ENCODE peak calls at places on chromosome 11, in five cellular contexts. Y is CD4-positive, alpha-beta memory T cell; I is IMR-90; F is neuronal stem cell; N is fibroblast of lung. H is an unnamed sample. For H3K36me3, the result is how much of the 10 kb centered on the place peaks cover.

GRCh38 chr11:130633466-130633865 is 185.0 kb downstream of the ADAMTS15 start:
- DNase-seq in Y (no peak), N (peak), I (peak), F (no peak), H (no peak)

GRCh38 chr11:106391771-106392412 is 314.4 kb downstream of the AASDHPPT start:
- DNase-seq in I (peak), N (peak), F (no peak), Y (no peak), H (no peak)

GRCh38 chr11:67195971-67196418 is 70.3 kb upstream of the GRK2 start:
- DNase-seq in I (peak), F (no peak), Y (no peak), N (peak), H (no peak)

GRCh38 chr11:65446446-65447277 is 24.1 kb downstream of the NEAT1 start:
- DNase-seq in Y (no peak), F (no peak), I (peak), N (peak), H (peak)

GRCh38 chr11:73876424-73877300 is at the start of the genes COA4 and PAAF1:
- DNase-seq in F (peak), N (peak), I (peak), Y (peak), H (peak)

GRCh38 chr11:64358907-64359711 is at the start of gene RPS6KA4:
- DNase-seq in Y (peak), N (peak), F (peak), I (peak), H (peak)

GRCh38 chr11:96211433-96211832 is 131.6 kb downstream of the MAML2 start:
- DNase-seq in I (no peak), Y (no peak), F (no peak), N (no peak), H (no peak)

GRCh38 chr11:115201121-115201792 is 303.0 kb downstream of the CADM1 start:
- DNase-seq in N (peak), I (peak), F (no peak), Y (no peak), H (no peak)

GRCh38 chr11:72678524-72678923 is 4.3 kb upstream of the PDE2A start:
- DNase-seq in Y (no peak), N (no peak), I (no peak), F (no peak), H (no peak)

GRCh38 chr11:92224394-92225205 is at the start of gene FAT3:
- DNase-seq in N (peak), I (peak), F (peak), Y (no peak), H (peak)

GRCh38 chr11:79381036-79381435 is 59.8 kb downstream of the TENM4 start:
- DNase-seq in I (no peak), N (no peak), Y (no peak), F (no peak), H (no peak)

GRCh38 chr11:70319694-70320093 is 49.2 kb downstream of the PPFIA1 start:
- DNase-seq in N (no peak), F (no peak), I (no peak), Y (no peak), H (no peak)

GRCh38 chr11:66336234-66337102 is at the start of gene RIN1:
- DNase-seq in I (peak), Y (peak), N (peak), F (no peak), H (peak)

GRCh38 chr11:47987781-47988180 is 7.4 kb downstream of the PTPRJ start:
- DNase-seq in Y (no peak), F (no peak), I (no peak), N (no peak), H (no peak)

GRCh38 chr11:77813256-77813655 is 7.3 kb downstream of the RSF1 start:
- DNase-seq in F (no peak), N (peak), Y (no peak), I (peak), H (no peak)
- H3K36me3 ChIP-seq in F (half or more), N (under half), Y (under half), I (under half), H (under half)

GRCh38 chr11:77181226-77181625 is 53.2 kb downstream of the MYO7A start:
- DNase-seq in I (no peak), F (no peak), N (no peak), Y (no peak), H (peak)

GRCh38 chr11:77180346-77180745 is 52.3 kb downstream of the MYO7A start:
- DNase-seq in F (no peak), Y (no peak), N (no peak), I (no peak), H (peak)

GRCh38 chr11:77179048-77179447 is 51.0 kb downstream of the MYO7A start:
- DNase-seq in Y (no peak), N (no peak), F (no peak), I (no peak), H (peak)

GRCh38 chr11:77178150-77178549 is 50.1 kb downstream of the MYO7A start:
- DNase-seq in F (no peak), I (no peak), Y (no peak), N (no peak), H (no peak)

DNA sequence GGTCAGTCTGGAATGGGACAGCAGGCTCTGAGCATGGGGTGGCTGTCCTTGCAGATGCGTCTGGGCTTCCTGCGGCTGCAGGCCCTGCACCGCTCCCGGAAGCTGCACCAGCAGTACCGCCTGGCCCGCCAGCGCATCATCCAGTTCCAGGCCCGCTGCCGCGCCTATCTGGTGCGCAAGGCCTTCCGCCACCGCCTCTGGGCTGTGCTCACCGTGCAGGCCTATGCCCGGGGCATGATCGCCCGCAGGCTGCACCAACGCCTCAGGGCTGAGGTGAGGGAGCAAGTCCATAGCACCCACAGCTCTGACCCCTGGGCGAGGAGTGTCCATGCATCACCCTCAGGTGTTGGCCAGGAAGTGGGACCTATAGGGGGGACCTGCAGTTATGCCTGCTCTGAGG is 51.6 kb downstream of the MYO7A start:
- DNase-seq in I (no peak), F (no peak), N (no peak), Y (no peak), H (peak)
- H3K36me3 ChIP-seq in I (under half), F (under half), N (under half), Y (under half), H (under half)

DNA sequence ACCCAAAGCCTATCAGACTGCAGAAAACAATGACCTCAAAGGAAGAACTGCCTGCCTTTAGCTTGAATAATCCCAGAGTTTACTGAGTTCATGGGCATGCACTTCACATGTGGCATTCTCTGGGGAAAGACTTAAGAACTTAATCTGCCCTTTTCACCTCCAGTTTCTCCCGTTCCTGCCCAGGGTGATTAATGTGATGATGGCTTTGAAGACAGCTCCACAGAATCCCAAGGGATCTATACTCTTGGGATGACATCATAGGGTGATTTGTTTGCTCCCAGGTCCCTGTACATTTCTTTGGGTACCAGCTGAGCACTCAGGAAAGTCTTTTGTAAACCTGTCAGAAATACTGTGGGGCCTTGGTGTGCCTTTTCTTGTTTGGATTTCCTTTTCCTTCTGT is 14.0 kb downstream of the FJX1 start:
- DNase-seq in I (peak), Y (no peak), F (no peak), N (peak), H (no peak)
- H3K36me3 ChIP-seq in I (under half), Y (under half), F (under half), N (under half), H (under half)

GRCh38 chr11:117366875-117367274 is 39.2 kb downstream of the CEP164 start:
- DNase-seq in Y (no peak), I (no peak), N (no peak), F (no peak), H (no peak)
- H3K36me3 ChIP-seq in Y (under half), I (under half), N (under half), F (half or more), H (under half)

GRCh38 chr11:125600663-125601062 is 8.0 kb downstream of the STT3A start:
- DNase-seq in N (no peak), F (no peak), I (no peak), Y (no peak), H (no peak)

GRCh38 chr11:125603207-125603606 is 10.6 kb downstream of the STT3A start:
- DNase-seq in F (no peak), I (peak), Y (no peak), N (peak), H (no peak)
- H3K36me3 ChIP-seq in F (half or more), I (half or more), Y (half or more), N (under half), H (under half)

H was measured in left lung.